ENCODE peak calls at places on chromosomes 13 and 19, in six cellular contexts. L is RWPE1; V is iris pigment epithelial cell; T is renal cortical epithelial cell; D is effector memory CD8-positive, alpha-beta T cell; H is naive thymus-derived CD8-positive, alpha-beta T cell. U is an unnamed sample.

GRCh38 chr13:97945792-97946419 is 7.6 kb upstream of the IPO5 start:
- DNase-seq in L (no peak), V (peak), D (no peak), T (no peak), H (no peak), U (no peak)

GRCh38 chr13:93450226-93450625 is 223.6 kb downstream of the GPC6 start:
- DNase-seq in L (no peak), D (no peak), T (peak), H (no peak), V (peak), U (peak)

GRCh38 chr13:60572003-60572792 is 175.2 kb downstream of the TDRD3 start:
- DNase-seq in L (peak), T (peak), D (no peak), H (no peak), V (peak), U (peak)

GRCh38 chr13:33119886-33120543 is 103.8 kb downstream of the KL start:
- DNase-seq in V (peak), H (no peak), D (no peak), L (peak), T (peak), U (no peak)

GRCh38 chr19:51467864-51468544 is 9.8 kb upstream of the SIGLEC8 start:
- DNase-seq in T (no peak), H (no peak), L (no peak), V (no peak), D (no peak), U (no peak)

GRCh38 chr19:54233941-54234340 is 8.6 kb downstream of the LILRA6 start:
- DNase-seq in T (no peak), D (no peak), L (no peak), H (no peak), V (no peak), U (no peak)

GRCh38 chr13:100423375-100423774 is 165.2 kb downstream of the GGACT start:
- DNase-seq in T (peak), V (peak), H (no peak), D (no peak), L (no peak), U (peak)

GRCh38 chr19:35061583-35062373 is 20.3 kb downstream of the HPN start:
- DNase-seq in T (no peak), D (no peak), V (peak), H (no peak), L (no peak), U (peak)

GRCh38 chr13:51759240-51759639 is 44.7 kb downstream of the DHRS12 start:
- DNase-seq in T (no peak), V (peak), H (no peak), L (no peak), D (no peak), U (peak)

GRCh38 chr19:14339741-14340140 is 41.5 kb upstream of the ADGRE5 start:
- DNase-seq in L (no peak), H (no peak), V (no peak), T (no peak), D (no peak), U (no peak)

GRCh38 chr13:95608640-95609280 is 35.7 kb downstream of the DZIP1 start:
- DNase-seq in T (no peak), D (no peak), V (no peak), H (no peak), L (no peak), U (peak)

GRCh38 chr13:48532146-48532472 is 771 bp downstream of the RCBTB2 start:
- DNase-seq in H (no peak), L (no peak), V (peak), D (no peak), T (peak), U (peak)

GRCh38 chr19:47109541-47110375 is 3.8 kb downstream of the ZC3H4 start:
- DNase-seq in L (no peak), T (no peak), H (peak), V (peak), D (no peak), U (peak)

GRCh38 chr19:13796301-13797057 is 1.2 kb downstream of the ZSWIM4 start:
- DNase-seq in H (no peak), V (peak), D (no peak), T (peak), L (peak), U (peak)

GRCh38 chr19:54189020-54189667 is at the start of gene MBOAT7:
- DNase-seq in L (no peak), V (no peak), D (no peak), H (no peak), T (no peak), U (no peak)

GRCh38 chr13:110421696-110422395 is 114.8 kb downstream of the COL4A2 start:
- DNase-seq in H (peak), T (peak), V (peak), D (no peak), L (no peak), U (peak)

GRCh38 chr19:5967994-5968430 is 9.9 kb downstream of the RANBP3 start:
- DNase-seq in D (peak), H (peak), L (peak), V (peak), T (peak), U (peak)

GRCh38 chr13:109145631-109146030 is 516.2 kb downstream of the MYO16 start:
- DNase-seq in L (peak), H (no peak), D (no peak), T (peak), V (peak), U (peak)

GRCh38 chr19:39568604-39569003 is 28.6 kb upstream of the EID2 start:
- DNase-seq in D (no peak), T (peak), H (no peak), V (peak), L (no peak), U (peak)

GRCh38 chr13:112624602-112625430 is 36.9 kb upstream of the TUBGCP3 start:
- DNase-seq in V (no peak), H (no peak), D (no peak), L (no peak), T (no peak), U (no peak)

GRCh38 chr19:6042776-6043726 is 65.1 kb upstream of the RANBP3 start:
- DNase-seq in H (no peak), L (no peak), D (no peak), V (no peak), T (no peak), U (no peak)

GRCh38 chr19:13765395-13766094 is 1.2 kb downstream of the MRI1 start:
- DNase-seq in H (no peak), V (no peak), T (no peak), L (no peak), D (no peak), U (no peak)

GRCh38 chr13:23628765-23629565 is 58.8 kb downstream of the TNFRSF19 start:
- DNase-seq in L (no peak), V (no peak), H (no peak), D (no peak), T (no peak), U (no peak)

GRCh38 chr13:25882732-25883357 is 169.0 kb downstream of the SHISA2 start:
- DNase-seq in L (no peak), H (peak), V (no peak), D (no peak), T (peak), U (no peak)

GRCh38 chr13:40130871-40131636 is 475.6 kb downstream of the COG6 start:
- DNase-seq in V (peak), D (no peak), L (peak), H (no peak), T (peak), U (peak)